ENCODE peak calls at places on chromosomes 6 and 20, in seven cellular contexts. W, I, V, U, X, D and C are unnamed samples.

GRCh38 chr6:133315811-133316210 is 74.7 kb downstream of the EYA4 start:
- DNase-seq in X (peak), I (no peak), W (no peak), U (no peak), V (no peak), D (no peak), C (peak)

GRCh38 chr20:64205611-64206026 is 41.4 kb downstream of the MYT1 start:
- DNase-seq in X (no peak), U (no peak), V (no peak), W (no peak), D (no peak), I (no peak), C (no peak)

GRCh38 chr6:122248844-122249243 is 150.6 kb upstream of the HSF2 start:
- DNase-seq in I (no peak), X (no peak), D (no peak), V (no peak), U (no peak), W (no peak), C (no peak)

GRCh38 chr6:99802396-99803031 is 191.5 kb downstream of the MCHR2 start:
- DNase-seq in W (no peak), I (peak), X (no peak), U (no peak), D (no peak), V (no peak), C (no peak)

GRCh38 chr6:27287751-27288135 is 24.3 kb downstream of the POM121L2 start:
- DNase-seq in V (no peak), U (no peak), D (no peak), W (no peak), I (no peak), X (no peak), C (no peak)

GRCh38 chr6:11172501-11173337 is 59.7 kb downstream of the NEDD9 start:
- DNase-seq in W (peak), V (no peak), U (peak), I (peak), D (no peak), X (peak), C (peak)

GRCh38 chr20:2946988-2947961 is 74.0 kb downstream of the PTPRA start:
- DNase-seq in V (peak), X (no peak), I (no peak), W (no peak), U (no peak), D (no peak), C (peak)

GRCh38 chr6:72418495-72418894 is 203.4 kb upstream of the KCNQ5 start:
- DNase-seq in D (no peak), W (no peak), V (peak), U (no peak), I (no peak), X (no peak), C (no peak)

GRCh38 chr6:161301338-161301737 is 27.5 kb upstream of the AGPAT4 start:
- DNase-seq in U (no peak), D (no peak), I (no peak), W (no peak), X (no peak), V (no peak), C (no peak)

GRCh38 chr6:137853569-137854213 is 13.4 kb upstream of the TNFAIP3 start:
- DNase-seq in U (no peak), V (no peak), I (no peak), W (no peak), X (no peak), D (no peak), C (no peak)

GRCh38 chr6:116101298-116101718 is 655 bp downstream of the NT5DC1 start:
- DNase-seq in X (no peak), I (no peak), D (no peak), W (no peak), V (no peak), U (no peak), C (no peak)

GRCh38 chr6:11532097-11532496 is 5.5 kb upstream of the TMEM170B start:
- DNase-seq in X (no peak), I (no peak), D (no peak), W (no peak), V (no peak), U (no peak), C (no peak)

GRCh38 chr20:34538671-34539123 is 19.8 kb upstream of the MAP1LC3A start:
- DNase-seq in W (peak), V (no peak), D (peak), U (no peak), X (peak), I (peak), C (peak)

GRCh38 chr20:9348746-9349145 is 165.6 kb upstream of the LAMP5 start:
- DNase-seq in V (no peak), X (no peak), D (no peak), U (no peak), I (no peak), W (no peak), C (no peak)

GRCh38 chr6:7479801-7480266 is 61.6 kb upstream of the DSP start:
- DNase-seq in U (no peak), D (peak), X (peak), W (no peak), I (no peak), V (no peak), C (no peak)

GRCh38 chr6:134299236-134299635 is 18.7 kb downstream of the SGK1 start:
- DNase-seq in U (no peak), V (no peak), D (no peak), I (no peak), X (peak), W (no peak), C (no peak)

GRCh38 chr6:112040933-112041332 is 13.0 kb upstream of the CCN6 start:
- DNase-seq in I (no peak), D (no peak), X (no peak), U (no peak), W (no peak), V (no peak), C (no peak)

GRCh38 chr6:5490495-5491069 is 229.3 kb downstream of the FARS2 start:
- DNase-seq in U (peak), D (no peak), V (no peak), X (peak), I (no peak), W (no peak), C (no peak)

GRCh38 chr6:11752350-11752749 is 26.3 kb downstream of the ADTRP start:
- DNase-seq in D (no peak), V (no peak), I (no peak), X (no peak), U (no peak), W (no peak), C (no peak)

GRCh38 chr20:25345721-25346120 is 44.9 kb downstream of the ABHD12 start:
- DNase-seq in U (no peak), V (no peak), X (no peak), I (no peak), W (no peak), D (no peak), C (no peak)

GRCh38 chr6:154414021-154414813 is 57.6 kb upstream of the IPCEF1 start:
- DNase-seq in U (no peak), W (no peak), I (no peak), D (no peak), X (no peak), V (no peak), C (peak)

GRCh38 chr20:40249805-40250204 is 439.2 kb downstream of the MAFB start:
- DNase-seq in X (no peak), I (no peak), V (no peak), W (no peak), U (no peak), D (no peak), C (no peak)

GRCh38 chr20:53774487-53775203 is 181.0 kb upstream of the ZNF217 start:
- DNase-seq in W (no peak), I (no peak), U (no peak), D (peak), V (no peak), X (no peak), C (no peak)

GRCh38 chr6:73506246-73506645 is 14.6 kb downstream of the EEF1A1 start:
- DNase-seq in W (no peak), I (no peak), D (no peak), X (no peak), U (no peak), V (no peak), C (peak)

GRCh38 chr6:114008331-114008730 is 37.4 kb upstream of the HDAC2 start:
- DNase-seq in I (no peak), X (no peak), U (no peak), V (no peak), D (no peak), W (no peak), C (no peak)

GRCh38 chr20:43916073-43916874 is 1.6 kb downstream of the TOX2 start:
- DNase-seq in I (peak), U (no peak), D (no peak), W (no peak), V (no peak), X (no peak), C (peak)

GRCh38 chr6:16514249-16514648 is 247.0 kb downstream of the ATXN1 start:
- DNase-seq in I (no peak), D (peak), X (no peak), V (no peak), W (no peak), U (no peak), C (peak)

GRCh38 chr20:44465001-44465560 is 10.6 kb upstream of the TTPAL start:
- DNase-seq in D (no peak), V (no peak), X (no peak), I (no peak), W (no peak), U (no peak), C (no peak)

GRCh38 chr20:23142162-23143050 is 56.3 kb upstream of the CD93 start:
- DNase-seq in V (no peak), D (peak), X (no peak), I (no peak), U (no peak), W (no peak), C (peak)

GRCh38 chr6:154429711-154430110 is 73.1 kb upstream of the IPCEF1 start:
- DNase-seq in I (no peak), W (no peak), V (no peak), X (no peak), U (no peak), D (no peak), C (no peak)

GRCh38 chr6:78861509-78861908 is 5.8 kb upstream of the IRAK1BP1 start:
- DNase-seq in U (no peak), W (no peak), D (no peak), V (no peak), I (no peak), X (no peak), C (no peak)

GRCh38 chr20:43910564-43910963 is 4.1 kb upstream of the TOX2 start:
- DNase-seq in X (no peak), I (no peak), U (no peak), D (no peak), V (no peak), W (no peak), C (no peak)

GRCh38 chr20:21684671-21685070 is 20.8 kb upstream of the PAX1 start:
- DNase-seq in X (no peak), V (no peak), W (no peak), I (peak), U (no peak), D (no peak), C (no peak)

GRCh38 chr6:145247677-145248419 is 487.5 kb downstream of the EPM2A start:
- DNase-seq in V (no peak), X (no peak), W (no peak), D (peak), U (no peak), I (no peak), C (peak)

GRCh38 chr6:14384175-14384949 is 266.8 kb downstream of the CD83 start:
- DNase-seq in V (no peak), U (peak), X (peak), I (no peak), D (no peak), W (no peak), C (no peak)

GRCh38 chr20:64105846-64106434 is 1.4 kb downstream of the NPBWR2 start:
- DNase-seq in D (no peak), U (no peak), X (no peak), V (no peak), W (no peak), I (peak), C (no peak)